ENCODE peak calls at places on chromosomes 12 and 14, in nine cellular contexts. R is ovary; O is GM20000; Z is fibroblast of the aortic adventitia; N is prostate gland; B is CD4-positive, alpha-beta T cell; D is glutamatergic neuron; K is endodermal cell; P is endothelial cell. S is an unnamed sample.

GRCh38 chr14:61178226-61179060 is 102.7 kb downstream of the TMEM30B start:
- DNase-seq in R (no peak), O (no peak), Z (peak), N (no peak), B (no peak), D (no peak), K (peak), P (no peak), S (no peak)

GRCh38 chr14:89349196-89350008 is 67.6 kb downstream of the FOXN3 start:
- DNase-seq in R (no peak), O (no peak), Z (no peak), N (no peak), B (no peak), D (peak), K (peak), P (peak), S (peak)

GRCh38 chr12:51914034-51914923 is 7.0 kb downstream of the ACVRL1 start:
- DNase-seq in R (no peak), O (no peak), Z (no peak), N (no peak), B (no peak), D (no peak), K (no peak), P (no peak), S (no peak)

GRCh38 chr14:77139540-77140342 is 1.9 kb downstream of the ZDHHC22 start:
- DNase-seq in R (no peak), O (peak), Z (no peak), N (no peak), B (no peak), D (peak), K (peak), P (peak), S (peak)

GRCh38 chr12:116508145-116509121 is 50.7 kb upstream of the MAP1LC3B2 start:
- DNase-seq in R (peak), O (peak), Z (peak), N (no peak), B (no peak), D (peak), K (peak), P (peak), S (peak)

GRCh38 chr12:63163542-63163941 is 12.5 kb upstream of the AVPR1A start:
- DNase-seq in R (no peak), O (no peak), Z (no peak), N (no peak), B (no peak), D (no peak), K (no peak), P (no peak), S (no peak)

GRCh38 chr12:93234641-93235040 is 143.1 kb upstream of the NUDT4 start:
- DNase-seq in R (no peak), O (no peak), Z (peak), N (peak), B (no peak), D (no peak), K (no peak), P (no peak), S (no peak)

GRCh38 chr14:105046891-105047282 is 18.3 kb downstream of the GPR132 start:
- DNase-seq in R (no peak), O (no peak), Z (no peak), N (no peak), B (no peak), D (no peak), K (no peak), P (no peak), S (no peak)

GRCh38 chr12:53190108-53190729 is 9.5 kb upstream of the CSAD start:
- DNase-seq in R (peak), O (peak), Z (peak), N (peak), B (peak), D (peak), K (peak), P (peak), S (peak)

GRCh38 chr12:43425361-43425760 is 126.6 kb downstream of the ADAMTS20 start:
- DNase-seq in R (no peak), O (no peak), Z (no peak), N (no peak), B (no peak), D (no peak), K (no peak), P (no peak), S (no peak)

GRCh38 chr12:86748874-86749273 is 492.7 kb upstream of the MGAT4C start:
- DNase-seq in R (no peak), O (no peak), Z (no peak), N (no peak), B (no peak), D (no peak), K (no peak), P (no peak), S (no peak)

GRCh38 chr14:32009636-32010560 is 67.2 kb upstream of the ARHGAP5 start:
- DNase-seq in R (no peak), O (no peak), Z (no peak), N (no peak), B (no peak), D (no peak), K (no peak), P (no peak), S (no peak)

GRCh38 chr12:103639983-103640382 is 52.9 kb downstream of the STAB2 start:
- DNase-seq in R (no peak), O (no peak), Z (no peak), N (no peak), B (no peak), D (no peak), K (no peak), P (no peak), S (no peak)

GRCh38 chr12:10130042-10130441 is at the start of gene CLEC7A:
- DNase-seq in R (no peak), O (peak), Z (no peak), N (no peak), B (no peak), D (no peak), K (no peak), P (no peak), S (no peak)

GRCh38 chr12:51188359-51189051 is 15.6 kb upstream of the TFCP2 start:
- DNase-seq in R (no peak), O (peak), Z (no peak), N (no peak), B (no peak), D (no peak), K (no peak), P (no peak), S (no peak)

GRCh38 chr14:69360438-69361108 is 37.5 kb downstream of the ERH start:
- DNase-seq in R (no peak), O (peak), Z (no peak), N (no peak), B (no peak), D (no peak), K (no peak), P (no peak), S (no peak)

GRCh38 chr14:90427848-90428426 is 31.1 kb downstream of the CALM1 start:
- DNase-seq in R (no peak), O (no peak), Z (no peak), N (no peak), B (no peak), D (no peak), K (no peak), P (peak), S (no peak)

GRCh38 chr12:10667581-10667980 is 6.3 kb downstream of the STYK1 start:
- DNase-seq in R (no peak), O (no peak), Z (no peak), N (no peak), B (no peak), D (no peak), K (no peak), P (no peak), S (no peak)

GRCh38 chr14:94821705-94822104 is 51.8 kb upstream of the GSC start:
- DNase-seq in R (no peak), O (no peak), Z (no peak), N (no peak), B (no peak), D (no peak), K (no peak), P (no peak), S (no peak)

GRCh38 chr12:26863515-26863914 is 30.5 kb upstream of the ITPR2 start:
- DNase-seq in R (no peak), O (no peak), Z (no peak), N (no peak), B (no peak), D (no peak), K (no peak), P (no peak), S (no peak)

GRCh38 chr14:72256055-72256454 is 323.8 kb downstream of the RGS6 start:
- DNase-seq in R (no peak), O (no peak), Z (no peak), N (no peak), B (no peak), D (no peak), K (no peak), P (no peak), S (no peak)

GRCh38 chr14:28653521-28653920 is 113.1 kb upstream of the FOXG1 start:
- DNase-seq in R (no peak), O (no peak), Z (no peak), N (no peak), B (no peak), D (no peak), K (no peak), P (no peak), S (no peak)

GRCh38 chr14:68402525-68403101 is 390.3 kb downstream of the ZFP36L1 start:
- DNase-seq in R (no peak), O (no peak), Z (no peak), N (no peak), B (no peak), D (no peak), K (no peak), P (no peak), S (no peak)

DNA sequence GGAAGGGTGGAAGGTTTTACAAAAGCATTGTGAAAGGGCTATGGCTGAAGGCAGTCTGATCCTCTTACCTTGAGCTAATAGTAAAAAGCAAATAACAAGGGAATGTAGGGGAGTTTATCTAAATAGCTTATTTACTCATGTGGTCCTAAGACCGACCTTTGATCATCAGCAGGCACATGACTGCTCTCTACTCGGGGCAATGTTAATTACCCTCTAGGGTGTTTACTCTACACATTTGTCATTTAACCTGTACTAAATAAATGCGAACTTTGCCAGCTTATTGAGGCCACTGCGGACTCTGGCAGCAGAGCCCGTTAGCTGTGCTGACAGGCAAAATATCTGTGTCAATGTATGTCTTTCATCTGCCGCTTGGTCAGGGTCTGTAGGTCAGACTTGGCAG is 768.3 kb upstream of the ATXN7L3B start:
- DNase-seq in R (no peak), O (no peak), Z (no peak), N (no peak), B (no peak), D (no peak), K (no peak), P (no peak), S (no peak)
- TF ChIP-seq CTCF in R (no peak), O (no peak), Z (no peak), N (no peak), B (no peak), D (no peak), K (no peak), P (no peak), S (no peak)

GRCh38 chr12:108967869-108968540 is 52.9 kb downstream of the SVOP start:
- DNase-seq in R (no peak), O (peak), Z (peak), N (no peak), B (no peak), D (no peak), K (no peak), P (no peak), S (no peak)
- TF ChIP-seq CTCF in R (no peak), O (peak), Z (peak), N (peak), B (peak), D (peak), K (peak), P (peak), S (peak)

DNA sequence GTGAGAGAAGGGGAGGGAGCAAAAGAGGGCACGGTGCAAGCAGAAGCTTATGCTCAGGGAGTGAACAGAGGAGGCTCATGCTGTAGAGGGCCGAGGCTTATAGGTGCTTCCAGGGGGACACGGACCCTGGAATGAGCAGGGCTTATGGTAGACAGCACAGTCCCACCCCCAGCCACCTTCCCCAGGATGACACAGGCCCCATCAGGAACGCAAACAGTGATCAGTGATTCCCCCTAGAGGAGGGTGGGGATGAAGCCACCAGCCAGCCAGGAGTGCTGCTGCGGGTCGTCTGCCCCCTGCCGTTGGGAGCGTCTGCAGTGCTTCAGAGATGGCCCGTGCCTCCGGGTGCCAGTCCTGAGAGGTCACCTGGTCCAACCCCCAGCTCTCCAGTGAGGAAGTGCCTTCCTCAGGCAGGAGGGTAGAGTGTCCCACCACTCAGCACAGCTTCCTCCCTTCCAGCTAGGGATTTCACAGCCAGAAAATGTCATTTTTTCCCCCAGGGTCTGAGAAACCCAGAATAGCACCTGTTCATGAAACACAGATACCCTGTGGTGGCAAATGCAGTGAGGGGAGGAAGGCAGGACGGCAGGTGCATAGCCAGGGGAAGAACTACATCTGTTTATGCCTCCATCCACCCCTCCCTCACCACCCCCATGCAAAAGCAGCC is 60.7 kb downstream of the SLC6A12 start:
- DNase-seq in R (no peak), O (peak), Z (peak), N (peak), B (peak), D (peak), K (peak), P (peak), S (peak)
- TF ChIP-seq CTCF in R (no peak), O (peak), Z (peak), N (peak), B (peak), D (peak), K (peak), P (peak), S (peak)

GRCh38 chr14:103531421-103532215 is 2.6 kb downstream of the TRMT61A start:
- DNase-seq in R (peak), O (no peak), Z (no peak), N (no peak), B (no peak), D (no peak), K (no peak), P (no peak), S (no peak)

GRCh38 chr14:103533999-103534575 is 5.1 kb downstream of the TRMT61A start:
- DNase-seq in R (no peak), O (no peak), Z (no peak), N (no peak), B (no peak), D (no peak), K (no peak), P (no peak), S (no peak)

GRCh38 chr14:103532216-103533136 is 3.5 kb downstream of the TRMT61A start:
- DNase-seq in R (peak), O (no peak), Z (no peak), N (no peak), B (no peak), D (no peak), K (no peak), P (no peak), S (no peak)

GRCh38 chr14:103534576-103535061 is 5.6 kb downstream of the TRMT61A start:
- DNase-seq in R (no peak), O (no peak), Z (no peak), N (no peak), B (no peak), D (peak), K (no peak), P (no peak), S (no peak)

DNA sequence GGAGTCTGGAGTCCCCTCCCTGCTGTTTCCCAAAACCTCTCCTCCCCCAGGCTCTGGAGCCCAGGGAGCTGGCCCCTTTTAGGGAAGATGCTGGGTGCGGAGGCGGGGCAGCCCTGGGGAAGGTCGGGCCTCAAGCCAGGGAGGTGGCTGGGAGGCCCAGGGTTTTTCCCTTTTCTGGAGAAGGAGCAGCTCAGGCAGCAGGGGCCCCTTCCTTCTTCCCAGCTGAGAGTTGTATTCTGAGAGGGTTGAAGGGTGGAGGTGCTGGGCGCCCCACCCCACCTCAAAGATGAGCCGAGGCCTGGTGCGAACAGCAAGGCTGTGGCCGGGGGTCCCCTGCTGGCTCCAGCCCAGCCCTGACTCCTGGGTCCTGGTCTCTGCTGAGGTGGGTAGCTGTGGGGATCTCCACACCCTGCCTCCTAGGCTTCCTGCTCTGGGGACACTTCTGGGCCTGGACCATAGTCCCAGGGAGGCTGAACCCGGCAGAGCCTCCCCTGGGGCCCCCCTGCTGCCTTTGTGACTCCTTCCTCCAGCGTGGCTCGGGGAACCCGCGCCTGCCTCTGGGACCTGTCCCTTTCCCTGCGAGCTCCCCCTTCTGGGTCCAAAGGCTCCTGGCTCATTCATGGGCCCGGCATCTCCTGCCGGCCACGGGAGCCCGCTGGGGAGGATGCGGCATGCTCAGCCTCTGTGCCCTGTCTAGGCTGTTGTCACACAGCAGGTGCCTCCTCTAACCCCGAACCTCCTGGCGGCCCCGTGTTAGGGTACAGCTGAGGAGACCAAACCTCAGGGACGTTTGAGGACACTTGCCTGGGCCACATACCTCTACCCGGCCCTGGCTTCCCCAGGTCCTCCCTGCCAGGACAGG is 4.4 kb downstream of the TRMT61A start:
- DNase-seq in R (peak), O (no peak), Z (no peak), N (no peak), B (no peak), D (no peak), K (no peak), P (no peak), S (no peak)
- TF ChIP-seq CTCF in R (no peak), O (no peak), Z (no peak), N (no peak), B (no peak), D (no peak), K (no peak), P (no peak), S (no peak)

DNA sequence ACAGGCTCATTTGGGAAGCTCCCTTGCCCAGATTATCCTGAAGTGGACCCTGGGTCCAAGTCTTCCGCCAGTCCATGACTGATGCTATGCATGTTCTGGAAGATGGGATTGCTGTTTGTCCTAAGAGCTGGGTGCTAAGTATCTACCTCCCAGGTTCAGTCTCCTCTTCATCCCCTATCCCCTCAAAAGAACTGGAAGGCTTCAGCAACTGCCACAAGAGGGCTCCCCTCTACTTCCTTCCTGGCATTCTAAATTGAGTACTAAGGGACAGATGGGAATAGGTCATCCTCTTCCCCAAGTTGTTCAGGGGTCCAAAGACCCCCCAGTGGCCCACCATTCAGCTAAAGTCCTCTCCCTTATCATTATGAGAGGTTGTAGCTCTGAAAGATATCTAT is 9.0 kb upstream of the FKBP11 start:
- DNase-seq in R (no peak), O (no peak), Z (no peak), N (no peak), B (no peak), D (no peak), K (peak), P (no peak), S (no peak)
- TF ChIP-seq CTCF in R (no peak), O (peak), Z (peak), N (no peak), B (peak), D (no peak), K (peak), P (no peak), S (no peak)

DNA sequence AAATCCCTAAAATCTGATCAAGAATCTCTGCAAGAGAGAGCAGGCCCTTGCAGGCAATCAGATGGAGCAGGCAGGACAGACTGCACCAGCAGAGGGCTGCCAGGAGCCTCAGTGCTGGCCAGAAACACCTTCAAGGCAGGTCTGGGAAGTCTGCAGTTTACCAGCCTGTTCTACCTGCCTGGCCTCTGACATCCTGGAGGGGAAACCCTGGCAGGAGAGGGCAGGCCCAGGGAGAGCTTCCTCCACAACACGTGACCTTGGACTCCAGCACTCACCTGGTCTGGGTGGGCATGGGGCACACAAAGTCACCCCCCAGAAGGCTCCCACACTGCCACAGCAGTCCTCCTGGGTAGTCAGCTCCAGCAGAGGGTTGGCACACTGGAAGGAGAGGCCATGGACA is 56.0 kb downstream of the ISCA2 start:
- DNase-seq in R (no peak), O (no peak), Z (no peak), N (peak), B (no peak), D (no peak), K (peak), P (no peak), S (no peak)
- TF ChIP-seq CTCF in R (no peak), O (no peak), Z (peak), N (peak), B (no peak), D (no peak), K (peak), P (no peak), S (no peak)

GRCh38 chr12:54285150-54286041 is 4.9 kb downstream of the HNRNPA1 start:
- DNase-seq in R (no peak), O (no peak), Z (peak), N (no peak), B (no peak), D (no peak), K (no peak), P (no peak), S (no peak)
- TF ChIP-seq CTCF in R (no peak), O (no peak), Z (peak), N (peak), B (peak), D (peak), K (peak), P (peak), S (peak)